ENCODE peak calls at places on chromosomes 7 and 10, in five cellular contexts. One of them, this sample, is unnamed.

GRCh38 chr10:78804356-78805032 is 264.3 kb upstream of the ZMIZ1 start:
- DNase-seq in ovary: no peak
- DNase-seq in CD8-positive, alpha-beta memory T cell: no peak
- DNase-seq in transverse colon: no peak
- DNase-seq in SK-N-SH: peak
- DNase-seq in this sample: no peak

GRCh38 chr7:3197567-3198212 is 103.4 kb upstream of the SDK1 start:
- DNase-seq in ovary: no peak
- DNase-seq in SK-N-SH: no peak
- DNase-seq in transverse colon: no peak
- DNase-seq in CD8-positive, alpha-beta memory T cell: no peak
- DNase-seq in this sample: no peak

GRCh38 chr10:100825946-100826660 is 80.7 kb downstream of the PAX2 start:
- DNase-seq in SK-N-SH: no peak
- DNase-seq in transverse colon: no peak
- DNase-seq in ovary: no peak
- DNase-seq in CD8-positive, alpha-beta memory T cell: no peak
- DNase-seq in this sample: no peak

GRCh38 chr10:10460452-10460851 is 557.2 kb upstream of the CELF2 start:
- DNase-seq in ovary: no peak
- DNase-seq in transverse colon: no peak
- DNase-seq in CD8-positive, alpha-beta memory T cell: no peak
- DNase-seq in SK-N-SH: no peak
- DNase-seq in this sample: no peak

GRCh38 chr10:35456784-35457183 is 120.5 kb downstream of the CCNY start:
- DNase-seq in transverse colon: no peak
- DNase-seq in ovary: no peak
- DNase-seq in CD8-positive, alpha-beta memory T cell: no peak
- DNase-seq in SK-N-SH: no peak
- DNase-seq in this sample: no peak

GRCh38 chr10:29858352-29859267 is 200.8 kb downstream of the JCAD start:
- DNase-seq in CD8-positive, alpha-beta memory T cell: no peak
- DNase-seq in ovary: peak
- DNase-seq in SK-N-SH: peak
- DNase-seq in transverse colon: peak
- DNase-seq in this sample: no peak

GRCh38 chr10:132447446-132448247 is 50.6 kb downstream of the PWWP2B start:
- DNase-seq in ovary: no peak
- DNase-seq in transverse colon: peak
- DNase-seq in CD8-positive, alpha-beta memory T cell: peak
- DNase-seq in SK-N-SH: no peak
- DNase-seq in this sample: no peak

GRCh38 chr10:117710181-117710798 is 167.7 kb downstream of the EMX2 start:
- DNase-seq in SK-N-SH: no peak
- DNase-seq in CD8-positive, alpha-beta memory T cell: no peak
- DNase-seq in ovary: no peak
- DNase-seq in transverse colon: no peak
- DNase-seq in this sample: no peak

DNA sequence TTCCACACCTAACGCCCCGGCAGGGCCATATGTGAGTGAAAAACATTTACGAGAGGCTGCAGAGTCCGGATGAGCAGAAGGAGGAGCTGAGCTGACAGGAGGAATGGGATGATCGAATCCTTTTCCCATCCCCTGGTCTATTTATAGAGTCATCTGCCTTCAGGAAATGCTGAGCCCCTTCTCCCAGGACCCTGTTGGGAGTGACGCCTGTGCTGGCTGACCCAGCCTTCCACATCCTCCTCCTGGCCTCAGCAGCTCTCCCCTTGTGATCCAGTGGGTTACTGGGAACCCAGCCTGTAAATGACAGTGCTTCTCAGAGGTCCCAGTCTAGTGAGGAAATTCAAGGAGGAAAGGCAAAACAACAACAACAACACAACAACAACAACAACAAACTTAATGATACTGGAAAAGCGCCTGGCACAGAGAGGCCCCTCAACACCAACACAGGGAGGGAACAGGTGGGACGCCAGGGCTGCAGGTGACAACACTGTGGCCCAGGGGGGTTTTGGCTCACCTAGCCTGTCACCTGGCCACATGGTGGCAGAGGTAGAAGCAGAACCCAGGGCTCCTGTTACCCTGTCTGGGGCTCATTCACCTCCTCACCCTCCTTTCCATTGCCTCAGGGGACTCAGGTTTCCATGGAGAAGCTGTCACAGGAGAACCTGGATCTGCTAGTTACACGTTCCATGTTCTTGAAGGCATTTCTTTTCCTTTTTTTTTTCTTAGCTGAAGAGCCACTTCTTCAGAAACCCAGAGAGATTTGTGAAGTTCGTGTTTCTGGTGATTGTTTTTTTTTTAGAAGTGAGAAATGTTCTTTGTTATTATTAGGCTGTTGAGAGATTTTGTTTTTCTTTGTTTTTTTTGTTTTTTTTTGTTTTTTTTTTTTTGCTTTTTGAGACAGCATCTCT is 16.4 kb downstream of the DENND2A start:
- DNase-seq in transverse colon: no peak
- DNase-seq in SK-N-SH: no peak
- DNase-seq in CD8-positive, alpha-beta memory T cell: no peak
- DNase-seq in ovary: no peak
- DNase-seq in this sample: no peak
- H3K27ac ChIP-seq in transverse colon: peak
- H3K27ac ChIP-seq in SK-N-SH: no peak
- H3K27ac ChIP-seq in CD8-positive, alpha-beta memory T cell: no peak
- H3K27ac ChIP-seq in ovary: no peak
- H3K27ac ChIP-seq in this sample: no peak

GRCh38 chr7:42080831-42081230 is 156.2 kb downstream of the GLI3 start:
- DNase-seq in transverse colon: no peak
- DNase-seq in SK-N-SH: no peak
- DNase-seq in CD8-positive, alpha-beta memory T cell: no peak
- DNase-seq in ovary: no peak
- DNase-seq in this sample: no peak

GRCh38 chr7:42077276-42078135 is 159.5 kb downstream of the GLI3 start:
- DNase-seq in SK-N-SH: no peak
- DNase-seq in CD8-positive, alpha-beta memory T cell: no peak
- DNase-seq in ovary: no peak
- DNase-seq in transverse colon: no peak
- DNase-seq in this sample: no peak

GRCh38 chr7:42074079-42074478 is 162.9 kb downstream of the GLI3 start:
- DNase-seq in SK-N-SH: no peak
- DNase-seq in CD8-positive, alpha-beta memory T cell: no peak
- DNase-seq in transverse colon: no peak
- DNase-seq in ovary: no peak
- DNase-seq in this sample: no peak

GRCh38 chr7:42081672-42082071 is 155.3 kb downstream of the GLI3 start:
- DNase-seq in transverse colon: no peak
- DNase-seq in SK-N-SH: no peak
- DNase-seq in ovary: no peak
- DNase-seq in CD8-positive, alpha-beta memory T cell: no peak
- DNase-seq in this sample: no peak

DNA sequence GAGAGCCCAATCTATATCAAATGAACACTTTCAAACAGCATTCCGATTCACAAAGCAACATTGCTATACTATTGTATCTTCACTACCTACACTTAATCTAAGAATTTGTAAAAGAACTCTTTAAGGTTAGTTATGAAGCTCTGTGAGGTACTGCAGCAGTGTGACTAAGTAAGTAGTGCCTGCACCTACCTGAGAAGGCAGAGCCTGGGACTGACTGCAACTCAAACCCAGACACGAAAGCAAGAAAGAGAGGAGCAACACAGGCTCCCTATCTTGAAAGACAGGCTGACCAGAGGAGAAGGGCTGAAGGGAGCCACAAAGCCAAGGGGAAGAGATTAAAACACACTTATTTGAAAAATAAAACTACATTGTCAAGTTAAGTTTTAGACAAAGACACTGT is 160.1 kb downstream of the GLI3 start:
- DNase-seq in ovary: no peak
- DNase-seq in SK-N-SH: no peak
- DNase-seq in transverse colon: no peak
- DNase-seq in CD8-positive, alpha-beta memory T cell: no peak
- DNase-seq in this sample: no peak
- H3K27ac ChIP-seq in ovary: no peak
- H3K27ac ChIP-seq in SK-N-SH: no peak
- H3K27ac ChIP-seq in transverse colon: no peak
- H3K27ac ChIP-seq in CD8-positive, alpha-beta memory T cell: no peak
- H3K27ac ChIP-seq in this sample: no peak

GRCh38 chr7:2080069-2080405 is 152.7 kb downstream of the MAD1L1 start:
- DNase-seq in ovary: no peak
- DNase-seq in transverse colon: no peak
- DNase-seq in SK-N-SH: no peak
- DNase-seq in CD8-positive, alpha-beta memory T cell: no peak
- DNase-seq in this sample: no peak
- H3K27ac ChIP-seq in ovary: no peak
- H3K27ac ChIP-seq in transverse colon: peak
- H3K27ac ChIP-seq in SK-N-SH: no peak
- H3K27ac ChIP-seq in CD8-positive, alpha-beta memory T cell: peak
- H3K27ac ChIP-seq in this sample: no peak

GRCh38 chr7:26436996-26437547 is 145.4 kb downstream of the SNX10 start:
- DNase-seq in CD8-positive, alpha-beta memory T cell: no peak
- DNase-seq in ovary: no peak
- DNase-seq in transverse colon: no peak
- DNase-seq in SK-N-SH: no peak
- DNase-seq in this sample: no peak

GRCh38 chr7:26438078-26438477 is 146.4 kb downstream of the SNX10 start:
- DNase-seq in transverse colon: no peak
- DNase-seq in SK-N-SH: no peak
- DNase-seq in CD8-positive, alpha-beta memory T cell: no peak
- DNase-seq in ovary: no peak
- DNase-seq in this sample: no peak

GRCh38 chr7:26439502-26440252 is 148.0 kb downstream of the SNX10 start:
- DNase-seq in transverse colon: no peak
- DNase-seq in CD8-positive, alpha-beta memory T cell: no peak
- DNase-seq in ovary: no peak
- DNase-seq in SK-N-SH: no peak
- DNase-seq in this sample: no peak

GRCh38 chr7:26440253-26440992 is 148.8 kb downstream of the SNX10 start:
- DNase-seq in SK-N-SH: no peak
- DNase-seq in CD8-positive, alpha-beta memory T cell: no peak
- DNase-seq in transverse colon: no peak
- DNase-seq in ovary: no peak
- DNase-seq in this sample: no peak

DNA sequence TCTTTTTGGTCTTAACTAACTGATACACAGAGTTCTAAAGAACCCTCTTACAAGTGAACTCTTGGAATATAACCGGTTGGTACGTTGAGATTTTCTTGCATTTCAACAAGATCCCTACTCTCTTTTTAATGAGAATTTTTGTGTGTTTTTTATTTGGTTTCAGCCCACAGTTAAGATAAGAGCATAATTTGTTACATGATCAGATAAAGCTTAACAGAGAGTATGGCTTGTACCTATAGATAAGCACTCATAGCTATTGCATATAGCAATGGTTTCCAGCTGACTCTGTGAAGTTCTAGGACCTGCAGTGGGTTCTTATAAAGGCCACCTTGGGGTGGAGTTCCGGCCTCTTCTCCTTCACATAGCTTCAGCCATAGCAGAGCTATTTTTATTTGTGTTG is 143.3 kb downstream of the SNX10 start:
- DNase-seq in SK-N-SH: no peak
- DNase-seq in ovary: no peak
- DNase-seq in CD8-positive, alpha-beta memory T cell: no peak
- DNase-seq in transverse colon: no peak
- DNase-seq in this sample: no peak
- H3K27ac ChIP-seq in SK-N-SH: no peak
- H3K27ac ChIP-seq in ovary: no peak
- H3K27ac ChIP-seq in CD8-positive, alpha-beta memory T cell: no peak
- H3K27ac ChIP-seq in transverse colon: no peak
- H3K27ac ChIP-seq in this sample: no peak

DNA sequence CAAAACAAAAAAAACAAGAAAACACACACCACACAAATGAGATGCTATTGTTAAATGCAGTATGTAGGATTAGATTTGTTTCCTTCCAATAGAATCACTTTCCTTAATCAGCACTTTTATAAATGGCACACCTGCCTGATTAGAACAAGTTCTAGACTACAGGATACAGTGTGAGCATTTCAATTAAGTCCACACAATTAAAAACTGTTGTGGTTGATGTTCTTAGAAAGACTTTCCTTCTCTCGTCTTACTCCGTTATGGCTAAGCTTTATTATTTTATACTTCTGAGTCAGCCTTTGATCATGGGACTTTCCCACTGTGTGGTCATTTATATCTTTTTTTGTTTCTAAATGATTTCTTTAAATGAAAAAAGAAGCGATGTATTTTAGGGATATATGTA is 123.0 kb downstream of the KAT6B start:
- DNase-seq in transverse colon: no peak
- DNase-seq in SK-N-SH: no peak
- DNase-seq in CD8-positive, alpha-beta memory T cell: no peak
- DNase-seq in ovary: no peak
- DNase-seq in this sample: no peak
- H3K27ac ChIP-seq in transverse colon: no peak
- H3K27ac ChIP-seq in SK-N-SH: peak
- H3K27ac ChIP-seq in CD8-positive, alpha-beta memory T cell: no peak
- H3K27ac ChIP-seq in ovary: no peak
- H3K27ac ChIP-seq in this sample: no peak

GRCh38 chr7:108093341-108093740 is 36.8 kb downstream of the LAMB4 start:
- DNase-seq in SK-N-SH: no peak
- DNase-seq in ovary: no peak
- DNase-seq in transverse colon: no peak
- DNase-seq in CD8-positive, alpha-beta memory T cell: no peak
- DNase-seq in this sample: no peak

GRCh38 chr7:108090791-108091460 is 39.2 kb downstream of the LAMB4 start:
- DNase-seq in ovary: no peak
- DNase-seq in CD8-positive, alpha-beta memory T cell: no peak
- DNase-seq in SK-N-SH: no peak
- DNase-seq in transverse colon: no peak
- DNase-seq in this sample: no peak

GRCh38 chr7:108089381-108089780 is 40.8 kb downstream of the LAMB4 start:
- DNase-seq in transverse colon: no peak
- DNase-seq in SK-N-SH: no peak
- DNase-seq in ovary: no peak
- DNase-seq in CD8-positive, alpha-beta memory T cell: no peak
- DNase-seq in this sample: no peak

GRCh38 chr7:108093903-108094302 is 36.3 kb downstream of the LAMB4 start:
- DNase-seq in SK-N-SH: no peak
- DNase-seq in ovary: no peak
- DNase-seq in transverse colon: no peak
- DNase-seq in CD8-positive, alpha-beta memory T cell: no peak
- DNase-seq in this sample: no peak

DNA sequence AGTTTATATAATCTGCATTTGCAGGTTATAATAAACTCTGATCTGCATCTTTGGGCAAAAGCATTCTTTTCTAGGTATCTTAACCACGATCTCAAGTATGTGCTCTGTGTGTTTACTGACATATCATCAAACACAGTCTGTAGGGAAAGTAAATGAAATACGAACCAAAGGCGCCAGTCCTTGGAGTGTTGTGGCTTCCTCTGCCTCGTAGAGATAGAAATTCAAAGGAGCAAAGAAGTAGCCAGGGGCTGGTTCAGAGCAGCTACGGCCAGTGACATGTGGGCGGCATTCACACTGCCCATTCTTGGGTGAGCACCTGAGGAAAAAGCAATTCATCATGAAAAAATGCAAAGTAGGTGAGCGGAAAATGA is 38.7 kb downstream of the LAMB4 start:
- DNase-seq in CD8-positive, alpha-beta memory T cell: no peak
- DNase-seq in SK-N-SH: no peak
- DNase-seq in transverse colon: no peak
- DNase-seq in ovary: no peak
- DNase-seq in this sample: no peak
- H3K27ac ChIP-seq in CD8-positive, alpha-beta memory T cell: peak
- H3K27ac ChIP-seq in SK-N-SH: no peak
- H3K27ac ChIP-seq in transverse colon: no peak
- H3K27ac ChIP-seq in ovary: no peak
- H3K27ac ChIP-seq in this sample: no peak